ENCODE peak calls at places on chromosomes 7 and 10, in seven cellular contexts. Y is caudate nucleus; T is NCI-H2081; A is NCI-H345; H is T-cell; E is stimulated activated CD4-positive, alpha-beta T cell treated with anti-CD3 and anti-CD28 coated beads, Interleukin-2, amount 100 ng/mL, for 24 hours; X is left lung. F is an unnamed sample.

GRCh38 chr7:141262101-141262819 is 188.4 kb downstream of the TMEM178B start:
- DNase-seq in Y (no peak), T (no peak), A (no peak), H (no peak), E (no peak), X (no peak), F (no peak)

GRCh38 chr7:96614154-96614867 is 95.3 kb downstream of the SEM1 start:
- DNase-seq in Y (no peak), T (no peak), A (no peak), H (no peak), E (no peak), X (no peak), F (no peak)

GRCh38 chr10:12321641-12322040 is 27.7 kb upstream of the CAMK1D start:
- DNase-seq in Y (no peak), T (no peak), A (no peak), H (no peak), E (no peak), X (no peak), F (no peak)

GRCh38 chr7:104156842-104157277 is 51.0 kb downstream of the ORC5 start:
- DNase-seq in Y (no peak), T (peak), A (peak), H (no peak), E (no peak), X (no peak), F (no peak)

GRCh38 chr7:112596981-112597380 is 116.2 kb downstream of the LSMEM1 start:
- DNase-seq in Y (no peak), T (no peak), A (no peak), H (no peak), E (no peak), X (no peak), F (no peak)

GRCh38 chr7:106031271-106032029 is 68.4 kb downstream of the CDHR3 start:
- DNase-seq in Y (peak), T (peak), A (peak), H (no peak), E (no peak), X (no peak), F (no peak)

GRCh38 chr7:127897704-127898454 is 133.4 kb downstream of the LRRC4 start:
- DNase-seq in Y (no peak), T (no peak), A (no peak), H (no peak), E (peak), X (no peak), F (no peak)

GRCh38 chr10:122127943-122128342 is 139.0 kb downstream of the TACC2 start:
- DNase-seq in Y (no peak), T (no peak), A (no peak), H (no peak), E (no peak), X (peak), F (no peak)

GRCh38 chr10:132880148-132880981 is 62.0 kb downstream of the CFAP46 start:
- DNase-seq in Y (no peak), T (no peak), A (no peak), H (no peak), E (no peak), X (peak), F (no peak)

GRCh38 chr10:77913090-77913489 is 13.5 kb downstream of the DLG5 start:
- DNase-seq in Y (no peak), T (no peak), A (no peak), H (no peak), E (no peak), X (no peak), F (no peak)

GRCh38 chr10:19656420-19657042 is 159.7 kb upstream of the PLXDC2 start:
- DNase-seq in Y (no peak), T (no peak), A (no peak), H (no peak), E (no peak), X (no peak), F (no peak)

GRCh38 chr7:156080596-156080995 is 268.3 kb upstream of the SHH start:
- DNase-seq in Y (no peak), T (no peak), A (no peak), H (no peak), E (no peak), X (no peak), F (no peak)

GRCh38 chr7:40964610-40965009 is 738.3 kb downstream of the INHBA start:
- DNase-seq in Y (no peak), T (no peak), A (no peak), H (no peak), E (no peak), X (no peak), F (no peak)

GRCh38 chr10:76114556-76114955 is 683.1 kb downstream of the LRMDA start:
- DNase-seq in Y (no peak), T (peak), A (peak), H (no peak), E (no peak), X (no peak), F (no peak)

GRCh38 chr10:7507887-7508726 is 97.3 kb upstream of the SFMBT2 start:
- DNase-seq in Y (no peak), T (no peak), A (no peak), H (peak), E (peak), X (no peak), F (peak)

GRCh38 chr7:138257459-138258193 is 181.4 kb downstream of the AKR1D1 start:
- DNase-seq in Y (no peak), T (no peak), A (no peak), H (no peak), E (no peak), X (peak), F (no peak)

GRCh38 chr10:59432207-59432900 is 70.0 kb upstream of the FAM13C start:
- DNase-seq in Y (no peak), T (no peak), A (no peak), H (no peak), E (no peak), X (no peak), F (no peak)

GRCh38 chr10:88565072-88565471 is 18.0 kb downstream of the RNLS start:
- DNase-seq in Y (no peak), T (no peak), A (no peak), H (no peak), E (no peak), X (no peak), F (no peak)

GRCh38 chr10:132578287-132578951 is 40.8 kb downstream of the INPP5A start:
- DNase-seq in Y (no peak), T (no peak), A (no peak), H (no peak), E (no peak), X (no peak), F (no peak)

GRCh38 chr10:1698185-1698584 is 39.1 kb downstream of the ADARB2 start:
- DNase-seq in Y (no peak), T (no peak), A (no peak), H (no peak), E (no peak), X (no peak), F (no peak)

GRCh38 chr7:140263277-140263676 is 86.5 kb upstream of the KDM7A start:
- DNase-seq in Y (no peak), T (no peak), A (no peak), H (peak), E (no peak), X (no peak), F (peak)

GRCh38 chr7:100682991-100683658 is 9.6 kb downstream of the GNB2 start:
- DNase-seq in Y (no peak), T (no peak), A (no peak), H (no peak), E (no peak), X (no peak), F (no peak)

GRCh38 chr10:8544057-8544380 is 489.5 kb downstream of the GATA3 start:
- DNase-seq in Y (no peak), T (no peak), A (no peak), H (no peak), E (no peak), X (no peak), F (no peak)

GRCh38 chr10:69439813-69440506 is 11.3 kb upstream of the TSPAN15 start:
- DNase-seq in Y (no peak), T (no peak), A (no peak), H (no peak), E (no peak), X (peak), F (no peak)

GRCh38 chr7:732094-732541 is 5.0 kb upstream of the PRKAR1B start:
- DNase-seq in Y (no peak), T (peak), A (peak), H (no peak), E (no peak), X (peak), F (no peak)

GRCh38 chr10:119256030-119256429 is 48.7 kb downstream of the GRK5 start:
- DNase-seq in Y (no peak), T (no peak), A (no peak), H (no peak), E (no peak), X (no peak), F (no peak)

GRCh38 chr10:69645751-69646687 is 16.0 kb downstream of the FAM241B start:
- DNase-seq in Y (no peak), T (no peak), A (no peak), H (no peak), E (no peak), X (peak), F (no peak)

GRCh38 chr7:126103582-126103981 is 1149.2 kb downstream of the GRM8 start:
- DNase-seq in Y (no peak), T (no peak), A (no peak), H (no peak), E (no peak), X (no peak), F (no peak)

GRCh38 chr7:87398441-87398840 is 53.0 kb downstream of the CROT start:
- DNase-seq in Y (no peak), T (no peak), A (no peak), H (no peak), E (no peak), X (no peak), F (no peak)

GRCh38 chr10:22315455-22316285 is 518 bp upstream of the COMMD3 start:
- DNase-seq in Y (no peak), T (no peak), A (peak), H (no peak), E (no peak), X (no peak), F (no peak)

GRCh38 chr10:61750943-61751471 is 88.3 kb downstream of the CABCOCO1 start:
- DNase-seq in Y (peak), T (peak), A (peak), H (peak), E (peak), X (peak), F (peak)

GRCh38 chr10:60714242-60714641 is 64.0 kb upstream of the CDK1 start:
- DNase-seq in Y (no peak), T (no peak), A (no peak), H (no peak), E (no peak), X (no peak), F (no peak)

GRCh38 chr7:88224596-88225275 is 4.9 kb upstream of the SRI start:
- DNase-seq in Y (no peak), T (no peak), A (no peak), H (no peak), E (no peak), X (no peak), F (no peak)

F was measured in CD8-positive, alpha-beta memory T cell.